ENCODE peak calls at places on chromosomes 11 and 22, in seven cellular contexts. One of them, this sample, is unnamed.

GRCh38 chr11:78244080-78244479 is 55.4 kb downstream of the USP35 start:
- DNase-seq in NCI-H510A treated with DMSO at 0.1 percent for 48 hours: no peak
- DNase-seq in kidney epithelial cell: no peak
- DNase-seq in stimulated activated CD8-positive, alpha-beta memory T cell treated with anti-CD3 and anti-CD28 coated beads, Interleukin-15, amount 100 ng/mL, for 1 hour: no peak
- DNase-seq in psoas muscle: no peak
- DNase-seq in NCI-H1092 treated with DMSO at 0.1 percent for 48 hours: no peak
- DNase-seq in activated effector memory CD4-positive, alpha-beta T cell treated with Interleukin-2 at 50 U/mL for 16 hours: no peak
- DNase-seq in this sample: no peak

GRCh38 chr11:43947003-43947500 is 4.6 kb downstream of the C11orf96 start:
- DNase-seq in NCI-H510A treated with DMSO at 0.1 percent for 48 hours: no peak
- DNase-seq in kidney epithelial cell: no peak
- DNase-seq in stimulated activated CD8-positive, alpha-beta memory T cell treated with anti-CD3 and anti-CD28 coated beads, Interleukin-15, amount 100 ng/mL, for 1 hour: no peak
- DNase-seq in psoas muscle: no peak
- DNase-seq in NCI-H1092 treated with DMSO at 0.1 percent for 48 hours: peak
- DNase-seq in activated effector memory CD4-positive, alpha-beta T cell treated with Interleukin-2 at 50 U/mL for 16 hours: no peak
- DNase-seq in this sample: no peak

GRCh38 chr11:35030716-35031213 is 108.2 kb upstream of the CD44 start:
- DNase-seq in NCI-H510A treated with DMSO at 0.1 percent for 48 hours: no peak
- DNase-seq in kidney epithelial cell: peak
- DNase-seq in stimulated activated CD8-positive, alpha-beta memory T cell treated with anti-CD3 and anti-CD28 coated beads, Interleukin-15, amount 100 ng/mL, for 1 hour: no peak
- DNase-seq in psoas muscle: peak
- DNase-seq in NCI-H1092 treated with DMSO at 0.1 percent for 48 hours: no peak
- DNase-seq in activated effector memory CD4-positive, alpha-beta T cell treated with Interleukin-2 at 50 U/mL for 16 hours: no peak
- DNase-seq in this sample: peak

GRCh38 chr11:44627911-44628729 is 62.7 kb downstream of the CD82 start:
- DNase-seq in NCI-H510A treated with DMSO at 0.1 percent for 48 hours: no peak
- DNase-seq in kidney epithelial cell: no peak
- DNase-seq in stimulated activated CD8-positive, alpha-beta memory T cell treated with anti-CD3 and anti-CD28 coated beads, Interleukin-15, amount 100 ng/mL, for 1 hour: no peak
- DNase-seq in psoas muscle: peak
- DNase-seq in NCI-H1092 treated with DMSO at 0.1 percent for 48 hours: peak
- DNase-seq in activated effector memory CD4-positive, alpha-beta T cell treated with Interleukin-2 at 50 U/mL for 16 hours: no peak
- DNase-seq in this sample: no peak

GRCh38 chr11:61445535-61445934 is 15.6 kb downstream of the SDHAF2 start:
- DNase-seq in NCI-H510A treated with DMSO at 0.1 percent for 48 hours: peak
- DNase-seq in kidney epithelial cell: no peak
- DNase-seq in stimulated activated CD8-positive, alpha-beta memory T cell treated with anti-CD3 and anti-CD28 coated beads, Interleukin-15, amount 100 ng/mL, for 1 hour: no peak
- DNase-seq in psoas muscle: no peak
- DNase-seq in NCI-H1092 treated with DMSO at 0.1 percent for 48 hours: no peak
- DNase-seq in activated effector memory CD4-positive, alpha-beta T cell treated with Interleukin-2 at 50 U/mL for 16 hours: no peak
- DNase-seq in this sample: no peak

GRCh38 chr11:88101881-88102594 is 73.2 kb downstream of the RAB38 start:
- DNase-seq in NCI-H510A treated with DMSO at 0.1 percent for 48 hours: no peak
- DNase-seq in kidney epithelial cell: no peak
- DNase-seq in stimulated activated CD8-positive, alpha-beta memory T cell treated with anti-CD3 and anti-CD28 coated beads, Interleukin-15, amount 100 ng/mL, for 1 hour: no peak
- DNase-seq in psoas muscle: no peak
- DNase-seq in NCI-H1092 treated with DMSO at 0.1 percent for 48 hours: no peak
- DNase-seq in activated effector memory CD4-positive, alpha-beta T cell treated with Interleukin-2 at 50 U/mL for 16 hours: no peak
- DNase-seq in this sample: no peak

GRCh38 chr11:57354699-57355098 is 16.5 kb downstream of the P2RX3 start:
- DNase-seq in NCI-H510A treated with DMSO at 0.1 percent for 48 hours: no peak
- DNase-seq in kidney epithelial cell: no peak
- DNase-seq in stimulated activated CD8-positive, alpha-beta memory T cell treated with anti-CD3 and anti-CD28 coated beads, Interleukin-15, amount 100 ng/mL, for 1 hour: no peak
- DNase-seq in psoas muscle: no peak
- DNase-seq in NCI-H1092 treated with DMSO at 0.1 percent for 48 hours: no peak
- DNase-seq in activated effector memory CD4-positive, alpha-beta T cell treated with Interleukin-2 at 50 U/mL for 16 hours: no peak
- DNase-seq in this sample: no peak

GRCh38 chr11:120337133-120337895 is 1.1 kb downstream of the ARHGEF12 start:
- DNase-seq in NCI-H510A treated with DMSO at 0.1 percent for 48 hours: peak
- DNase-seq in kidney epithelial cell: no peak
- DNase-seq in stimulated activated CD8-positive, alpha-beta memory T cell treated with anti-CD3 and anti-CD28 coated beads, Interleukin-15, amount 100 ng/mL, for 1 hour: no peak
- DNase-seq in psoas muscle: peak
- DNase-seq in NCI-H1092 treated with DMSO at 0.1 percent for 48 hours: peak
- DNase-seq in activated effector memory CD4-positive, alpha-beta T cell treated with Interleukin-2 at 50 U/mL for 16 hours: no peak
- DNase-seq in this sample: no peak

GRCh38 chr22:38957046-38957770 is at the start of gene APOBEC3A:
- DNase-seq in NCI-H510A treated with DMSO at 0.1 percent for 48 hours: no peak
- DNase-seq in kidney epithelial cell: no peak
- DNase-seq in stimulated activated CD8-positive, alpha-beta memory T cell treated with anti-CD3 and anti-CD28 coated beads, Interleukin-15, amount 100 ng/mL, for 1 hour: no peak
- DNase-seq in psoas muscle: peak
- DNase-seq in NCI-H1092 treated with DMSO at 0.1 percent for 48 hours: no peak
- DNase-seq in activated effector memory CD4-positive, alpha-beta T cell treated with Interleukin-2 at 50 U/mL for 16 hours: no peak
- DNase-seq in this sample: no peak